ENCODE peak calls at places on chromosomes 3 and 15, in ten cellular contexts. D is fibroblast of mammary gland, K is stomach, B is epithelial cell of esophagus, O is IMR-90, Y is lower leg skin, M is adrenal gland, H is spleen, Z is fibroblast of lung, U is AG04449. T is an unnamed sample.

GRCh38 chr15:63452552-63453136 is 51.7 kb upstream of the USP3 start:
- DNase-seq in D (no peak), H (no peak), Z (no peak), Y (peak; percentile 32), U (no peak), K (no peak), B (no peak), O (no peak), M (no peak), T (no peak)

GRCh38 chr3:173913397-173913796 is 515.9 kb downstream of the NLGN1 start:
- DNase-seq in Z (peak; percentile 9), D (peak; percentile 10), O (peak; percentile 54), B (no peak), M (no peak), Y (no peak), K (no peak), U (no peak), H (no peak), T (no peak)

GRCh38 chr15:62895139-62895866 is 147.2 kb upstream of the TPM1 start:
- DNase-seq in D (peak; percentile 64), U (no peak), M (no peak), Z (peak; percentile 79), B (peak; percentile 55), O (peak; percentile 88), Y (no peak), H (no peak), K (no peak), T (no peak)

GRCh38 chr3:9169951-9170850 is 79.2 kb downstream of the SRGAP3 start:
- DNase-seq in K (no peak), B (no peak), M (no peak), Z (no peak), U (no peak), O (no peak), Y (no peak), D (no peak), H (no peak), T (no peak)

GRCh38 chr15:64878708-64879107 is 33.0 kb upstream of the ANKDD1A start:
- DNase-seq in U (no peak), Z (no peak), Y (peak; percentile 85), K (no peak), B (no peak), H (peak; percentile 80), M (peak; percentile 74), D (no peak), O (no peak), T (peak; percentile 85)

GRCh38 chr3:8869613-8870012 is 93.7 kb downstream of the RAD18 start:
- DNase-seq in B (peak; percentile 99), D (peak; percentile 93), Y (no peak), O (peak; percentile 99), U (peak; percentile 91), M (no peak), K (no peak), H (no peak), Z (peak; percentile 74), T (no peak)

GRCh38 chr3:23916152-23916885 is 471 bp downstream of the NKIRAS1 start:
- DNase-seq in Z (no peak), K (no peak), D (peak; percentile 32), H (no peak), O (no peak), B (no peak), Y (no peak), U (no peak), M (no peak), T (no peak)

GRCh38 chr3:31615071-31615875 is 82.5 kb downstream of the STT3B start:
- DNase-seq in H (no peak), Z (no peak), B (peak; percentile 28), D (peak; percentile 14), M (no peak), O (no peak), U (no peak), K (no peak), Y (no peak), T (no peak)

GRCh38 chr15:80606571-80606970 is 88.5 kb upstream of the ABHD17C start:
- DNase-seq in B (no peak), D (no peak), O (no peak), Z (no peak), H (no peak), K (no peak), U (no peak), M (no peak), Y (no peak), T (peak; percentile 58)

GRCh38 chr3:31880020-31880419 is 101.0 kb downstream of the OSBPL10 start:
- DNase-seq in M (peak; percentile 37), D (peak; percentile 24), Z (peak; percentile 49), Y (no peak), U (no peak), O (peak; percentile 8), K (no peak), H (no peak), B (peak; percentile 89), T (no peak)

GRCh38 chr15:42919794-42920280 is 741 bp downstream of the TTBK2 start:
- DNase-seq in M (peak; percentile 36), U (no peak), D (peak; percentile 41), O (peak; percentile 25), H (no peak), Z (peak; percentile 23), Y (no peak), B (peak; percentile 66), K (no peak), T (peak; percentile 88)

GRCh38 chr15:62857411-62857853 is 185.1 kb upstream of the TPM1 start:
- DNase-seq in B (peak; percentile 93), K (no peak), H (no peak), O (no peak), Y (peak; percentile 70), Z (no peak), D (no peak), M (no peak), U (no peak), T (no peak)

GRCh38 chr3:188019761-188020160 is 134.2 kb upstream of the LPP start:
- DNase-seq in H (no peak), K (no peak), Z (no peak), M (no peak), Y (no peak), B (no peak), O (no peak), D (no peak), U (no peak), T (no peak)

GRCh38 chr15:69652906-69653305 is 200.3 kb downstream of the RPLP1 start:
- DNase-seq in H (no peak), Z (no peak), U (no peak), D (no peak), M (no peak), Y (peak; percentile 6), O (no peak), K (no peak), B (no peak), T (peak; percentile 25)

GRCh38 chr3:78919021-78919755 is 848.6 kb downstream of the ROBO1 start:
- DNase-seq in B (peak; percentile 93), Y (no peak), D (peak; percentile 91), Z (peak; percentile 91), H (no peak), U (peak; percentile 89), K (no peak), O (peak; percentile 98), M (peak; percentile 51), T (no peak)
- TF ChIP-seq CTCF in B (no peak), Y (no peak), D (no peak), Z (no peak), H (no peak), U (no peak), K (no peak), O (no peak), M (no peak), T (no peak)

GRCh38 chr3:170493712-170494182 is 75.1 kb downstream of the CLDN11 start:
- DNase-seq in K (no peak), M (peak; percentile 66), U (no peak), O (peak; percentile 82), H (no peak), D (peak; percentile 94), Y (no peak), B (peak; percentile 53), Z (peak; percentile 65), T (no peak)

GRCh38 chr3:170496868-170497140 is 78.1 kb downstream of the CLDN11 start:
- DNase-seq in Y (no peak), B (no peak), M (no peak), K (no peak), O (no peak), Z (no peak), H (no peak), U (no peak), D (no peak), T (no peak)

GRCh38 chr3:170497197-170497596 is 78.5 kb downstream of the CLDN11 start:
- DNase-seq in U (no peak), D (no peak), Z (peak; percentile 29), K (no peak), H (no peak), Y (no peak), B (no peak), O (no peak), M (no peak), T (no peak)

GRCh38 chr3:170494766-170495165 is 76.1 kb downstream of the CLDN11 start:
- DNase-seq in B (no peak), D (peak; percentile 81), Z (peak; percentile 41), U (no peak), H (no peak), Y (no peak), M (no peak), K (no peak), O (peak; percentile 79), T (no peak)

GRCh38 chr3:170496026-170496867 is 77.6 kb downstream of the CLDN11 start:
- DNase-seq in M (no peak), U (no peak), K (no peak), Z (no peak), O (no peak), H (no peak), Y (no peak), D (no peak), B (no peak), T (no peak)
- TF ChIP-seq CTCF in M (no peak), U (no peak), K (no peak), Z (no peak), O (no peak), H (no peak), Y (no peak), D (no peak), B (no peak), T (no peak)

GRCh38 chr3:57755368-57756021 is 614 bp upstream of the SLMAP start:
- DNase-seq in Y (no peak), D (peak; percentile 42), B (peak; percentile 83), O (peak; percentile 38), K (peak; percentile 55), H (peak; percentile 80), Z (no peak), U (no peak), M (peak; percentile 59), T (no peak)
- TF ChIP-seq CTCF in Y (no peak), D (no peak), B (peak; percentile 38), O (no peak), K (no peak), H (peak; percentile 11), Z (no peak), U (no peak), M (peak; percentile 64), T (no peak)

DNA sequence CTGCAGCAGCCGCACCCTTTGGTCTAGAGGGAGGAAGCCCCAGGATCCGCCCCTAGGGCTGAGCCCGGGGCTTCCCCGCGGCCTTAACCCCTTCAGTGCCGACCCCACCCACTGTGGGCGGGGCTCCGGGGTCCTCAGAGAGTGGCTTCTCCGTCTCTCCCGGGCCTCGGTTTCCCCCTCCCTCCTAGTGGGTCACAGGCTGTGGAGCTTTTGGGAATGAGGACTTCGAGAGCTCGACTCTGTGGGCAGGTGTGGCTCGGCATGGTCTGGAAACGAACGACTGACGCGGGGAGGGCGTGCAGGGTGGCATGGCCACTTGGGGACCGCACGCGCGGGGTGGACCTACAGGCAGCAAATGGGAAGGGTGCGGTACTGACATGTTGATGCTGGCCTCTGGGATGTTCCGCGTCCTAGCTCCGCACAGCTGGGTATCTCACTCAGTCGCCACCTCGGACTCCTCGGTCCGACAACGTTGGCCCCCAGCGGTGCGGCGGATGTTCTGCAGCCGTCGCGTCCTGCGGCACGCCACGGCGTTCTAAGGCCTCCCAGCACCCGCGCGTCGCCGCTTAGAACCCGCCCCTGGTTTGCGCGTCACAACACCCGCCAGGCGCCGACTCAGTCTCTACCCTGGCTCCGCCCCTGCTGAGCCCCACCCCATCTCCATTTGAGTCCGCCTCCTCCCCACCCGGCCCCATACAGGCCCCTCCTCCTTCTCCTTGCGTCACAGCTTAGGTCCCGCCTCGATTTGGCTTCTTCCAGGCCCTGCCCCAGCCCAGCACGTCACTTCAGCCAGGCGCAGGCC is at the start of the genes HYAL3 and NAA80:
- DNase-seq in B (peak; percentile 100), D (peak; percentile 99), Y (peak; percentile 100), K (peak; percentile 100), Z (peak; percentile 100), U (peak; percentile 97), H (peak; percentile 100), M (peak; percentile 100), O (peak; percentile 99), T (peak; percentile 100)
- TF ChIP-seq CTCF in B (peak; percentile 30), D (peak; percentile 0), Y (no peak), K (peak; percentile 68), Z (peak; percentile 2), U (peak; percentile 44), H (peak; percentile 80), M (peak; percentile 69), O (peak; percentile 31), T (peak; percentile 50)